ENCODE peak calls at places on chromosomes 13 and 19, in five cellular contexts. E, I, C, H and U are unnamed samples.
A peak's percentile ranks its signal among the peaks of the same experiment; 100 is the strongest.

GRCh38 chr13:20294497-20294896 is 62.4 kb upstream of the GJB6 start:
- DNase-seq in E (no peak), I (no peak), C (no peak), H (no peak), U (no peak)

GRCh38 chr19:18291019-18291524 is 9.7 kb upstream of the JUND start:
- DNase-seq in E (no peak), I (no peak), C (no peak), H (no peak), U (no peak)

GRCh38 chr19:35262101-35262761 is 6.5 kb upstream of the USF2 start:
- DNase-seq in E (no peak), I (peak; percentile 53), C (no peak), H (no peak), U (no peak)

GRCh38 chr13:113551081-113552000 is 33.2 kb upstream of the TFDP1 start:
- DNase-seq in E (no peak), I (peak; percentile 22), C (no peak), H (no peak), U (no peak)

GRCh38 chr13:41823486-41823885 is 137.4 kb downstream of the VWA8 start:
- DNase-seq in E (no peak), I (no peak), C (no peak), H (no peak), U (no peak)

GRCh38 chr13:111940892-111941291 is 126.1 kb upstream of the SOX1 start:
- DNase-seq in E (no peak), I (no peak), C (no peak), H (no peak), U (no peak)

GRCh38 chr19:37997911-37998344 is 90.9 kb downstream of the SIPA1L3 start:
- DNase-seq in E (no peak), I (no peak), C (no peak), H (no peak), U (no peak)

GRCh38 chr13:111046590-111047141 is 68.4 kb upstream of the ARHGEF7 start:
- DNase-seq in E (no peak), I (no peak), C (no peak), H (no peak), U (no peak)

GRCh38 chr13:110697842-110698241 is 8.1 kb downstream of the CARS2 start:
- DNase-seq in E (no peak), I (no peak), C (no peak), H (no peak), U (no peak)

GRCh38 chr19:38515906-38516305 is 82.4 kb downstream of the RYR1 start:
- DNase-seq in E (no peak), I (no peak), C (no peak), H (no peak), U (no peak)

GRCh38 chr13:45119469-45119989 is 781 bp upstream of the GTF2F2 start:
- DNase-seq in E (peak; percentile 43), I (no peak), C (peak; percentile 59), H (peak; percentile 29), U (no peak)

GRCh38 chr19:3398114-3398899 is 31.9 kb downstream of the NFIC start:
- DNase-seq in E (no peak), I (peak; percentile 83), C (no peak), H (no peak), U (no peak)

GRCh38 chr13:30832845-30833332 is 73.2 kb upstream of the MEDAG start:
- DNase-seq in E (no peak), I (peak; percentile 84), C (peak; percentile 56), H (peak; percentile 60), U (peak; percentile 61)

GRCh38 chr13:39684531-39685137 is 29.2 kb downstream of the COG6 start:
- DNase-seq in E (no peak), I (no peak), C (no peak), H (no peak), U (no peak)

GRCh38 chr13:85828094-85828684 is 29.0 kb upstream of the SLITRK6 start:
- DNase-seq in E (no peak), I (no peak), C (no peak), H (no peak), U (no peak)

GRCh38 chr19:5484398-5485285 is 29.4 kb downstream of the ZNRF4 start:
- DNase-seq in E (no peak), I (no peak), C (no peak), H (no peak), U (no peak)

GRCh38 chr13:75299206-75299605 is 182.8 kb downstream of the TBC1D4 start:
- DNase-seq in E (no peak), I (no peak), C (no peak), H (no peak), U (no peak)

GRCh38 chr13:112261924-112262323 is 114.2 kb upstream of the SPACA7 start:
- DNase-seq in E (no peak), I (no peak), C (no peak), H (no peak), U (no peak)

GRCh38 chr13:78247362-78247761 is 328.7 kb upstream of the EDNRB start:
- DNase-seq in E (no peak), I (no peak), C (no peak), H (no peak), U (no peak)

GRCh38 chr13:93039131-93039530 is 187.5 kb upstream of the GPC6 start:
- DNase-seq in E (no peak), I (no peak), C (no peak), H (no peak), U (no peak)

GRCh38 chr13:42153371-42153770 is 104.9 kb downstream of the DGKH start:
- DNase-seq in E (no peak), I (no peak), C (no peak), H (no peak), U (peak; percentile 75)

GRCh38 chr13:101265934-101266333 is 150.4 kb downstream of the NALCN start:
- DNase-seq in E (no peak), I (no peak), C (no peak), H (no peak), U (no peak)

GRCh38 chr13:42107006-42107405 is 58.6 kb downstream of the DGKH start:
- DNase-seq in E (no peak), I (no peak), C (no peak), H (no peak), U (no peak)

GRCh38 chr13:29038700-29039099 is 218.6 kb downstream of the MTUS2 start:
- DNase-seq in E (no peak), I (no peak), C (no peak), H (no peak), U (no peak)

GRCh38 chr13:98570929-98571372 is 6.0 kb downstream of the STK24 start:
- DNase-seq in E (no peak), I (no peak), C (no peak), H (no peak), U (no peak)

GRCh38 chr19:31350033-31350692 is 927 bp upstream of the TSHZ3 start:
- DNase-seq in E (no peak), I (peak; percentile 82), C (no peak), H (no peak), U (no peak)

GRCh38 chr13:28475916-28476725 is 18.8 kb downstream of the FLT1 start:
- DNase-seq in E (no peak), I (no peak), C (no peak), H (no peak), U (no peak)

GRCh38 chr19:28468701-28469459 is 744.1 kb downstream of the UQCRFS1 start:
- DNase-seq in E (no peak), I (no peak), C (peak; percentile 20), H (no peak), U (no peak)

GRCh38 chr13:74024314-74024713 is 109.9 kb downstream of the KLF12 start:
- DNase-seq in E (no peak), I (no peak), C (no peak), H (no peak), U (no peak)

GRCh38 chr13:109844396-109844795 is 58.0 kb upstream of the IRS2 start:
- DNase-seq in E (no peak), I (no peak), C (no peak), H (no peak), U (peak; percentile 37)

GRCh38 chr19:20271215-20271926 is 104.4 kb downstream of the ZNF486 start:
- DNase-seq in E (no peak), I (no peak), C (no peak), H (no peak), U (no peak)

GRCh38 chr19:15248648-15249559 is 16.7 kb upstream of the EPHX3 start:
- DNase-seq in E (no peak), I (peak; percentile 96), C (no peak), H (no peak), U (peak; percentile 35)